ENCODE peak calls at places on chromosomes 6 and 20, in five cellular contexts. L is transverse colon, Q is SK-N-SH, F is IMR-90, K is astrocyte of the spinal cord. R is an unnamed sample.

GRCh38 chr20:63112491-63113219 is 103.3 kb downstream of the YTHDF1 start:
- DNase-seq in L (no peak), Q (no peak), F (no peak), K (no peak), R (no peak)

GRCh38 chr20:35988910-35989463 is 20.6 kb downstream of the CNBD2 start:
- DNase-seq in L (no peak), Q (no peak), F (no peak), K (no peak), R (no peak)

GRCh38 chr6:147855823-147856222 is 347.3 kb downstream of the SAMD5 start:
- DNase-seq in L (no peak), Q (no peak), F (peak), K (no peak), R (no peak)

GRCh38 chr6:106555767-106556166 is 73.5 kb downstream of the RTN4IP1 start:
- DNase-seq in L (no peak), Q (no peak), F (no peak), K (no peak), R (no peak)

GRCh38 chr6:134674562-134674961 is 275.3 kb downstream of the ALDH8A1 start:
- DNase-seq in L (no peak), Q (no peak), F (no peak), K (no peak), R (no peak)

GRCh38 chr6:30156262-30156599 is 4.8 kb downstream of the TRIM10 start:
- DNase-seq in L (peak), Q (no peak), F (no peak), K (no peak), R (no peak)

GRCh38 chr20:33675127-33675954 is 1.1 kb upstream of the NECAB3 start:
- DNase-seq in L (no peak), Q (no peak), F (no peak), K (no peak), R (no peak)

GRCh38 chr20:34017610-34018009 is 23.9 kb downstream of the RALY start:
- DNase-seq in L (no peak), Q (no peak), F (peak), K (peak), R (no peak)

GRCh38 chr6:90393232-90393884 is 96.7 kb upstream of the BACH2 start:
- DNase-seq in L (peak), Q (peak), F (peak), K (peak), R (peak)

GRCh38 chr6:10347561-10348327 is 67.1 kb downstream of the TFAP2A start:
- DNase-seq in L (no peak), Q (no peak), F (peak), K (no peak), R (no peak)

GRCh38 chr6:119330520-119330919 is 19.0 kb downstream of the MAN1A1 start:
- DNase-seq in L (no peak), Q (no peak), F (no peak), K (no peak), R (no peak)

GRCh38 chr6:56693246-56693607 is 50.5 kb upstream of the DST start:
- DNase-seq in L (peak), Q (no peak), F (peak), K (peak), R (no peak)

GRCh38 chr6:56695702-56696101 is 53.0 kb upstream of the DST start:
- DNase-seq in L (no peak), Q (no peak), F (peak), K (no peak), R (no peak)

GRCh38 chr6:56693988-56694387 is 51.3 kb upstream of the DST start:
- DNase-seq in L (no peak), Q (no peak), F (no peak), K (no peak), R (no peak)

GRCh38 chr6:56699066-56699654 is 56.5 kb upstream of the DST start:
- DNase-seq in L (no peak), Q (no peak), F (peak), K (peak), R (peak)
- TF ChIP-seq CTCF in L (peak), Q (peak), F (peak), K (peak), R (peak)

DNA sequence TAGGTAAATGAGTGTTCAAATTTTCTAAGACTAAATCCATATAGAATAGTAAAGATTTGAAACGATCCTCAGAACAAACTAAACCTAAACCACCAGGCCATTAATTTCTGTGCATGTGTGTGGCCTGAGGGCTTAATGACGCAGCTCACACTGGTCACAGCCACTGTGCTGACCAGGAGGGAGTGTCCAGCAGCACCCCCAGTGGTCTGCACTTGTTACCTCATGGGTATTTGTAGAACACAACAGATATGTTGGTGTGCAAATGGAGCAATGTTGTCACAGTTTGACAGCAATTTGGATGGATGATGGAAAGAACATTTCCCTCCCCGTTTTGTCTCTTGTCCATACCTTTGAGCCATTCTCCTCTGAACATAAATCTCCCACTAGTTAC is 122.4 kb upstream of the EXOC2 start:
- DNase-seq in L (no peak), Q (peak), F (no peak), K (no peak), R (no peak)
- TF ChIP-seq CTCF in L (no peak), Q (no peak), F (no peak), K (peak), R (no peak)

GRCh38 chr20:16661738-16662137 is 68.1 kb upstream of the SNRPB2 start:
- DNase-seq in L (no peak), Q (no peak), F (no peak), K (no peak), R (no peak)

GRCh38 chr20:16664031-16664430 is 65.8 kb upstream of the SNRPB2 start:
- DNase-seq in L (no peak), Q (no peak), F (no peak), K (no peak), R (no peak)

GRCh38 chr20:16662462-16662861 is 67.4 kb upstream of the SNRPB2 start:
- DNase-seq in L (no peak), Q (no peak), F (no peak), K (no peak), R (no peak)

GRCh38 chr20:16671753-16672152 is 58.1 kb upstream of the SNRPB2 start:
- DNase-seq in L (no peak), Q (peak), F (no peak), K (no peak), R (no peak)

DNA sequence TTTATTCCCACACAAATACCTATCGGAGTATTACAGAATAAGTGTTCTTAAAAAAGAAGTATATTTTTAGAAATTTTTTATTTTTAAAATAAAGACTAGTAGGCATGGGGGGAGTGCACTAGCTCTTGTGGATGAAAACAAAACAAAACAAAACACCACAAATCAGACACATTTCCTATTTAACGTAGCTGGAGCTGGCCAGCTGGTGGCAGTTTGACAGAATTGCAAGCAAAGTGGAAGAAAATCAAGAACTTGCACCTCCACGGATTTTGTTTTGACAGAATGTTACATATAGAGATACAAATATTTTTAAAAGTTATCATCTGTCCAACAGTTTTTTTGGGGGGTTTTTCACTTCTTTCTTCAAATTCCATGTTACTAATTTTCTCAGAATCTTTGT is 63.6 kb upstream of the SNRPB2 start:
- DNase-seq in L (no peak), Q (no peak), F (no peak), K (no peak), R (no peak)
- TF ChIP-seq CTCF in L (no peak), Q (peak), F (no peak), K (no peak), R (no peak)

DNA sequence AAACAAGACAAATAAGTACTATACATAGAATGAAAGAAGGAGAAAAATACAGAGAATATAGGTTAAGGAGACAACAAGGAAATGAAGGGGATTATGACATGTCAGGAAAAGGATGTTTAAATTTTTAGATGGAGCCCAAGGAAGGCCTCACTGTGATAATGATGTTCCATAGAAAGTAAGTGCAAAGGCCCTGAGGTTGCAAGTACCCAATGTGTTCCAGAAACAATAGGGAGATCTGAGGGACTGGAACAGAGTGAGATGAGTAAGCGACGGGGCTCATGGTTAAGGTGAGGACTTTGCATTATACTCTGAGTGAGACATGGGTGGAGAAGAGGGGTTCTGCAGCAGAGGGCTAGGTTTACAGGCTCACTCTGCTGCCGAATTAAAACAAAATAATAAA is 122.8 kb upstream of the BCLAF1 start:
- DNase-seq in L (no peak), Q (no peak), F (no peak), K (no peak), R (no peak)
- TF ChIP-seq CTCF in L (no peak), Q (no peak), F (no peak), K (no peak), R (no peak)

GRCh38 chr6:17200395-17200794 is 80.8 kb upstream of the RBM24 start:
- DNase-seq in L (no peak), Q (no peak), F (no peak), K (no peak), R (no peak)
- TF ChIP-seq CTCF in L (no peak), Q (peak), F (no peak), K (peak), R (no peak)

GRCh38 chr6:163122365-163122764 is 292.2 kb upstream of the QKI start:
- DNase-seq in L (no peak), Q (no peak), F (no peak), K (no peak), R (no peak)

GRCh38 chr6:163123098-163123497 is 291.4 kb upstream of the QKI start:
- DNase-seq in L (no peak), Q (no peak), F (no peak), K (no peak), R (no peak)

GRCh38 chr6:163118941-163119340 is 295.6 kb upstream of the QKI start:
- DNase-seq in L (no peak), Q (no peak), F (no peak), K (no peak), R (no peak)

DNA sequence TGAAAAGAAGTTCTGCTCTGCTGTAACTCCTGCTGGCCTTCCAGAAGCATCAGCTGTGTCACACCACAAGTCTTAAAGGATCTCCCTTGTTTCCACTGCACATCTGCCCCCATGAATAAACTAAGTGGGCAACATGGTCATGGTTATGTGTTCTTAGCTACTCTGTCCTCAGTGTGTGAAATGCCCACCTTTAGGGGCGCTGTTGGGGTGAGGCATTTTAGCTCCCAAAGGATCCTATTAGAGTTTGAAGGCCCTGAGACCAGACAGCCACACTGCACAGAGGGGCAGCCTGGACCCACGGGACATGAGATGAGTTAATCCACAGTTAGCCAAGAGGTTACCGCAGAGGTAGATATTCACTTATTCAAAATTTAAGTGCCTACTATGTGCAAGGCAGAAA is 294.3 kb upstream of the QKI start:
- DNase-seq in L (no peak), Q (no peak), F (no peak), K (no peak), R (no peak)
- TF ChIP-seq CTCF in L (no peak), Q (no peak), F (no peak), K (no peak), R (no peak)

GRCh38 chr20:56205350-56205749 is 43.2 kb upstream of the MC3R start:
- DNase-seq in L (no peak), Q (no peak), F (no peak), K (no peak), R (no peak)

GRCh38 chr20:56202493-56203077 is 45.9 kb upstream of the MC3R start:
- DNase-seq in L (no peak), Q (peak), F (no peak), K (peak), R (no peak)

GRCh38 chr20:56204206-56204605 is 44.3 kb upstream of the MC3R start:
- DNase-seq in L (no peak), Q (no peak), F (no peak), K (no peak), R (no peak)

GRCh38 chr20:56195946-56196345 is 52.6 kb upstream of the MC3R start:
- DNase-seq in L (no peak), Q (no peak), F (no peak), K (no peak), R (no peak)

DNA sequence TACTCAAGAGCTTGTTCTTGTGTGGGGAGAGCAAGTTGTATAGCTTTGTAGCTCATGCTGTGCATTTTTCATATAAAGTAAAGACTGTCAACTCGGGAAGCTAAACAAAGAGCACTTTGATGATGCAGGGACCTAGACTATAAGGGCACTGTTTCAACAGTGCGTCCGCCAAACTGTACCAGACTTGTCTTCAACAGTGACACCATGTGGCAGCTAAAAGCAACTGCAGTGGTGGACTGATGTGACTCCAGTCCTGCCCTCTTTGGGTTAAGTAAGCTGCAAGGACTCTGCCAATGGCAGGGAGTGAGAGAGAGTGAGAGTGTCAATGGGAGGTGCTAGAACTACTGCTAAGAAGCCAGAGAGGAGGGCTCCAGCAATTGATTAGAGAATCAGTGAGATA is 48.1 kb upstream of the MC3R start:
- DNase-seq in L (no peak), Q (no peak), F (no peak), K (no peak), R (no peak)
- TF ChIP-seq CTCF in L (no peak), Q (peak), F (peak), K (peak), R (no peak)

GRCh38 chr6:42963179-42963854 is 2.8 kb downstream of the GNMT start:
- DNase-seq in L (no peak), Q (no peak), F (no peak), K (no peak), R (no peak)

GRCh38 chr6:42962502-42963178 is 2.1 kb downstream of the GNMT start:
- DNase-seq in L (no peak), Q (no peak), F (no peak), K (no peak), R (no peak)

GRCh38 chr6:42962096-42962495 is 1.5 kb downstream of the GNMT start:
- DNase-seq in L (no peak), Q (no peak), F (no peak), K (no peak), R (no peak)

GRCh38 chr6:42961020-42961470 is 491 bp downstream of the GNMT start:
- DNase-seq in L (no peak), Q (no peak), F (no peak), K (no peak), R (no peak)

GRCh38 chr6:42963855-42964605 is 3.5 kb downstream of the GNMT start:
- DNase-seq in L (peak), Q (peak), F (peak), K (peak), R (no peak)
- TF ChIP-seq CTCF in L (no peak), Q (peak), F (peak), K (peak), R (peak)

GRCh38 chr20:49812463-49813304 is at the start of gene SLC9A8:
- DNase-seq in L (peak), Q (peak), F (peak), K (peak), R (peak)
- TF ChIP-seq CTCF in L (peak), Q (peak), F (peak), K (peak), R (no peak)

GRCh38 chr6:157403684-157404051 is 22.7 kb downstream of the ZDHHC14 start:
- DNase-seq in L (no peak), Q (no peak), F (no peak), K (no peak), R (no peak)

GRCh38 chr6:157403011-157403683 is 22.2 kb downstream of the ZDHHC14 start:
- DNase-seq in L (no peak), Q (no peak), F (no peak), K (no peak), R (no peak)

GRCh38 chr6:157405986-157406385 is 25.0 kb downstream of the ZDHHC14 start:
- DNase-seq in L (no peak), Q (no peak), F (peak), K (peak), R (no peak)

GRCh38 chr6:157398151-157398550 is 17.2 kb downstream of the ZDHHC14 start:
- DNase-seq in L (no peak), Q (peak), F (no peak), K (no peak), R (no peak)

DNA sequence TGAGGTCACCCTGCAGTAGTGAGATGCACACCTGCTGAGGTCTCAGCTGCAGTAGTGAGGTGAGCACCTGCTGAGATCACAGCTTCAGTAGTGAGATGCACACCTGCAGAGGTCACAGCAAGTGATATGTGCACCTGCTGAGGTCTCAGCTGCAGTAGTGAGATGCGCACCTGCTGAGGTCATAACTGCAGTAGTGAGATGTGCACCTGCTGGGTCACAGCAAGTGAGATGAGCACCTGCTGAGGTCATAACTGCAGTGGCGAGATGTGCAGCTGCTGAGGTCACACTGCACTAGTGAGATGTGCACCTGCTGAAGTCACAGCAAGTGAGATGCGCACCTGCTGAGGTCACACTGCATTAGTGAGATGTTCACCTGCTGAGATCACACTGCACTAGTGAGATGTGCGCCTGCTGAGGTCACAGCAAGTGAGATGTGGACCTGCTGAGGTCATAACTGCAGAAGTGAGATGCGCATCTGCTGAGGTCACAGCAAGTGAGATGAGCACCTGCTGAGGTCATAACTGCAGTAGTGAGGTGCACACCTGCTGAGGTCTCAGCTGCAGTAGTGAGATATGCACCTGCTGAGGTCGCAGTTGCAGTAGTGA is 20.8 kb downstream of the ZDHHC14 start:
- DNase-seq in L (no peak), Q (no peak), F (no peak), K (no peak), R (no peak)
- TF ChIP-seq CTCF in L (no peak), Q (no peak), F (no peak), K (no peak), R (no peak)

R was measured in GM10248.